ENCODE peak calls at places on chromosomes 3 and 15, in five cellular contexts. M, E, C, H and D are unnamed samples.

GRCh38 chr3:4571690-4572334 is 78.7 kb downstream of the ITPR1 start:
- DNase-seq in H (no peak), M (peak), E (no peak), C (no peak), D (peak)

GRCh38 chr3:186259612-186260383 is 102.2 kb downstream of the DGKG start:
- DNase-seq in E (peak), H (peak), C (peak), M (peak), D (peak)

GRCh38 chr15:39685999-39686613 is 96.5 kb downstream of the FSIP1 start:
- DNase-seq in C (no peak), M (peak), E (peak), H (no peak), D (peak)

GRCh38 chr3:10187944-10188343 is 23.2 kb downstream of the IRAK2 start:
- DNase-seq in H (no peak), E (no peak), C (no peak), M (no peak), D (no peak)

GRCh38 chr15:69475769-69476358 is 23.2 kb downstream of the RPLP1 start:
- DNase-seq in E (peak), M (peak), C (peak), H (peak), D (peak)

GRCh38 chr3:158539414-158540014 is 31.5 kb upstream of the MLF1 start:
- DNase-seq in E (peak), M (peak), H (no peak), C (no peak), D (peak)

GRCh38 chr15:64894395-64895056 is 17.2 kb upstream of the ANKDD1A start:
- DNase-seq in C (no peak), E (no peak), M (no peak), H (peak), D (no peak)

GRCh38 chr15:52306270-52306669 is 10.7 kb upstream of the MYO5C start:
- DNase-seq in M (peak), C (no peak), H (no peak), E (no peak), D (peak)

GRCh38 chr3:127994011-127994410 is 58.2 kb upstream of the SEC61A1 start:
- DNase-seq in M (no peak), C (no peak), E (no peak), H (no peak), D (no peak)

GRCh38 chr15:62985768-62986167 is 56.8 kb upstream of the TPM1 start:
- DNase-seq in C (no peak), E (no peak), H (no peak), M (peak), D (no peak)

GRCh38 chr15:66481107-66481856 is 16.3 kb downstream of the SNAPC5 start:
- DNase-seq in H (no peak), E (no peak), C (no peak), M (no peak), D (no peak)

GRCh38 chr3:88231207-88231606 is 81.4 kb downstream of the C3orf38 start:
- DNase-seq in M (peak), E (no peak), C (no peak), H (no peak), D (no peak)

GRCh38 chr3:4060064-4060463 is 243.1 kb upstream of the SETMAR start:
- DNase-seq in E (no peak), M (no peak), H (no peak), C (no peak), D (peak)

GRCh38 chr15:89412906-89413411 is 78.3 kb upstream of the POLG start:
- DNase-seq in C (no peak), H (no peak), M (no peak), E (no peak), D (no peak)

GRCh38 chr15:43872416-43873020 is 45.7 kb downstream of the WDR76 start:
- DNase-seq in H (no peak), M (peak), C (no peak), E (peak), D (peak)

GRCh38 chr3:26484140-26484539 is 138.4 kb upstream of the LRRC3B start:
- DNase-seq in C (no peak), M (no peak), E (no peak), H (no peak), D (no peak)

GRCh38 chr3:37811625-37812356 is 49.9 kb upstream of the CTDSPL start:
- DNase-seq in M (no peak), H (no peak), C (no peak), E (no peak), D (no peak)

GRCh38 chr3:46576-46975 is 150.0 kb upstream of the CHL1 start:
- DNase-seq in E (no peak), M (no peak), H (no peak), C (no peak), D (no peak)

GRCh38 chr3:186825294-186825821 is 17.2 kb upstream of the ADIPOQ start:
- DNase-seq in M (peak), C (no peak), E (no peak), H (no peak), D (peak)

GRCh38 chr3:54831091-54831490 is 96.8 kb downstream of the LRTM1 start:
- DNase-seq in M (no peak), C (no peak), H (no peak), E (no peak), D (no peak)

GRCh38 chr3:37029111-37029510 is 35.8 kb downstream of the MLH1 start:
- DNase-seq in H (no peak), C (no peak), E (no peak), M (no peak), D (no peak)

GRCh38 chr3:45273681-45274515 is 47.8 kb upstream of the TMEM158 start:
- DNase-seq in M (peak), C (no peak), E (no peak), H (no peak), D (peak)

GRCh38 chr15:78810377-78811123 is 714 bp downstream of the ADAMTS7 start:
- DNase-seq in M (peak), E (peak), C (peak), H (peak), D (peak)

GRCh38 chr15:60221356-60221755 is 176.4 kb downstream of the ANXA2 start:
- DNase-seq in H (no peak), C (no peak), M (no peak), E (no peak), D (no peak)

GRCh38 chr3:193016437-193016887 is 98.8 kb upstream of the MB21D2 start:
- DNase-seq in E (peak), M (peak), C (peak), H (no peak), D (no peak)

GRCh38 chr3:152402698-152403456 is 134.1 kb downstream of the MBNL1 start:
- DNase-seq in E (no peak), M (peak), C (no peak), H (no peak), D (no peak)

GRCh38 chr3:3341496-3341895 is 162.0 kb upstream of the CRBN start:
- DNase-seq in M (no peak), H (no peak), C (no peak), E (no peak), D (no peak)

GRCh38 chr3:146781059-146781458 is 175.9 kb upstream of the PLSCR5 start:
- DNase-seq in M (peak), E (no peak), C (no peak), H (no peak), D (no peak)

GRCh38 chr3:49469876-49470713 is at the start of gene DAG1:
- DNase-seq in H (peak), E (peak), M (peak), C (peak), D (peak)

GRCh38 chr3:189839576-189839975 is 208.4 kb downstream of the TP63 start:
- DNase-seq in C (no peak), E (no peak), H (no peak), M (peak), D (peak)

GRCh38 chr15:92930776-92931175 is 30.7 kb downstream of the CHD2 start:
- DNase-seq in E (no peak), C (no peak), H (no peak), M (peak), D (peak)

GRCh38 chr3:98551754-98552153 is 20.0 kb downstream of the GPR15 start:
- DNase-seq in H (no peak), C (no peak), M (no peak), E (no peak), D (no peak)

GRCh38 chr3:27573780-27574437 is 89.7 kb upstream of the SLC4A7 start:
- DNase-seq in H (no peak), M (peak), C (no peak), E (no peak), D (peak)

GRCh38 chr3:128274837-128275236 is 121.6 kb downstream of the EEFSEC start:
- DNase-seq in C (no peak), M (peak), H (no peak), E (no peak), D (peak)

GRCh38 chr3:46849686-46850467 is 13.4 kb downstream of the MYL3 start:
- DNase-seq in M (no peak), H (peak), E (no peak), C (no peak), D (no peak)